ENCODE peak calls at places on chromosomes 3 and 15, in five cellular contexts. One of them, this sample, is unnamed.

GRCh38 chr3:13495921-13496723 is 16.0 kb downstream of the HDAC11 start:
- DNase-seq in sigmoid colon: peak; percentile 92
- DNase-seq in EL: peak; percentile 79
- DNase-seq in HFF-Myc: peak; percentile 69
- DNase-seq in stimulated activated naive CD4-positive, alpha-beta T cell: peak; percentile 62
- DNase-seq in this sample: peak; percentile 79

GRCh38 chr15:41858756-41859155 is 20.1 kb downstream of the PLA2G4B start:
- DNase-seq in sigmoid colon: no peak
- DNase-seq in EL: no peak
- DNase-seq in HFF-Myc: no peak
- DNase-seq in stimulated activated naive CD4-positive, alpha-beta T cell: no peak
- DNase-seq in this sample: no peak

GRCh38 chr3:23017800-23018199 is 185.3 kb upstream of the UBE2E2 start:
- DNase-seq in sigmoid colon: no peak
- DNase-seq in EL: peak; percentile 81
- DNase-seq in HFF-Myc: no peak
- DNase-seq in stimulated activated naive CD4-positive, alpha-beta T cell: no peak
- DNase-seq in this sample: peak; percentile 3

GRCh38 chr15:68258684-68259083 is 18.9 kb upstream of the FEM1B start:
- DNase-seq in sigmoid colon: peak; percentile 75
- DNase-seq in EL: no peak
- DNase-seq in HFF-Myc: no peak
- DNase-seq in stimulated activated naive CD4-positive, alpha-beta T cell: peak; percentile 22
- DNase-seq in this sample: no peak

GRCh38 chr3:135878501-135878900 is 87.0 kb upstream of the PPP2R3A start:
- DNase-seq in sigmoid colon: no peak
- DNase-seq in EL: no peak
- DNase-seq in HFF-Myc: no peak
- DNase-seq in stimulated activated naive CD4-positive, alpha-beta T cell: no peak
- DNase-seq in this sample: no peak

GRCh38 chr3:105062853-105063252 is 303.9 kb upstream of the ALCAM start:
- DNase-seq in sigmoid colon: no peak
- DNase-seq in EL: no peak
- DNase-seq in HFF-Myc: no peak
- DNase-seq in stimulated activated naive CD4-positive, alpha-beta T cell: no peak
- DNase-seq in this sample: no peak

GRCh38 chr15:41603941-41604660 is 45.1 kb downstream of the TYRO3 start:
- DNase-seq in sigmoid colon: peak; percentile 81
- DNase-seq in EL: peak; percentile 84
- DNase-seq in HFF-Myc: no peak
- DNase-seq in stimulated activated naive CD4-positive, alpha-beta T cell: peak; percentile 58
- DNase-seq in this sample: peak; percentile 87

GRCh38 chr15:89400121-89400996 is 65.7 kb upstream of the POLG start:
- DNase-seq in sigmoid colon: no peak
- DNase-seq in EL: peak; percentile 10
- DNase-seq in HFF-Myc: no peak
- DNase-seq in stimulated activated naive CD4-positive, alpha-beta T cell: no peak
- DNase-seq in this sample: no peak

GRCh38 chr3:14141602-14142315 is 16.9 kb downstream of the TMEM43 start:
- DNase-seq in sigmoid colon: no peak
- DNase-seq in EL: no peak
- DNase-seq in HFF-Myc: no peak
- DNase-seq in stimulated activated naive CD4-positive, alpha-beta T cell: no peak
- DNase-seq in this sample: no peak

GRCh38 chr3:184423567-184423966 is 43.7 kb downstream of the CHRD start:
- DNase-seq in sigmoid colon: no peak
- DNase-seq in EL: no peak
- DNase-seq in HFF-Myc: no peak
- DNase-seq in stimulated activated naive CD4-positive, alpha-beta T cell: no peak
- DNase-seq in this sample: no peak

GRCh38 chr3:115581347-115582135 is 41.8 kb upstream of the GAP43 start:
- DNase-seq in sigmoid colon: no peak
- DNase-seq in EL: peak; percentile 4
- DNase-seq in HFF-Myc: no peak
- DNase-seq in stimulated activated naive CD4-positive, alpha-beta T cell: no peak
- DNase-seq in this sample: no peak

GRCh38 chr3:142445816-142446254 is 2.0 kb downstream of the XRN1 start:
- DNase-seq in sigmoid colon: no peak
- DNase-seq in EL: peak; percentile 33
- DNase-seq in HFF-Myc: no peak
- DNase-seq in stimulated activated naive CD4-positive, alpha-beta T cell: no peak
- DNase-seq in this sample: peak; percentile 17

GRCh38 chr3:40258555-40258954 is 51.0 kb upstream of the EIF1B start:
- DNase-seq in sigmoid colon: no peak
- DNase-seq in EL: peak; percentile 79
- DNase-seq in HFF-Myc: no peak
- DNase-seq in stimulated activated naive CD4-positive, alpha-beta T cell: no peak
- DNase-seq in this sample: peak; percentile 63

GRCh38 chr15:73760777-73761329 is 7.7 kb upstream of the INSYN1 start:
- DNase-seq in sigmoid colon: no peak
- DNase-seq in EL: no peak
- DNase-seq in HFF-Myc: no peak
- DNase-seq in stimulated activated naive CD4-positive, alpha-beta T cell: no peak
- DNase-seq in this sample: no peak

GRCh38 chr15:38074029-38074428 is 139.6 kb downstream of the TMCO5A start:
- DNase-seq in sigmoid colon: no peak
- DNase-seq in EL: peak; percentile 31
- DNase-seq in HFF-Myc: no peak
- DNase-seq in stimulated activated naive CD4-positive, alpha-beta T cell: no peak
- DNase-seq in this sample: no peak

GRCh38 chr3:37396731-37397130 is 222.3 kb upstream of the LRRFIP2 start:
- DNase-seq in sigmoid colon: peak; percentile 78
- DNase-seq in EL: no peak
- DNase-seq in HFF-Myc: no peak
- DNase-seq in stimulated activated naive CD4-positive, alpha-beta T cell: no peak
- DNase-seq in this sample: no peak

GRCh38 chr3:60309539-60310268 is 941.5 kb downstream of the FHIT start:
- DNase-seq in sigmoid colon: no peak
- DNase-seq in EL: no peak
- DNase-seq in HFF-Myc: no peak
- DNase-seq in stimulated activated naive CD4-positive, alpha-beta T cell: no peak
- DNase-seq in this sample: no peak

GRCh38 chr3:52196977-52197376 is 983 bp upstream of the ALAS1 start:
- DNase-seq in sigmoid colon: no peak
- DNase-seq in EL: no peak
- DNase-seq in HFF-Myc: no peak
- DNase-seq in stimulated activated naive CD4-positive, alpha-beta T cell: no peak
- DNase-seq in this sample: no peak

GRCh38 chr15:83430436-83430835 is 16.7 kb upstream of the SH3GL3 start:
- DNase-seq in sigmoid colon: no peak
- DNase-seq in EL: no peak
- DNase-seq in HFF-Myc: no peak
- DNase-seq in stimulated activated naive CD4-positive, alpha-beta T cell: no peak
- DNase-seq in this sample: no peak

GRCh38 chr15:42130246-42130986 is 26.0 kb downstream of the PLA2G4F start:
- DNase-seq in sigmoid colon: no peak
- DNase-seq in EL: no peak
- DNase-seq in HFF-Myc: no peak
- DNase-seq in stimulated activated naive CD4-positive, alpha-beta T cell: no peak
- DNase-seq in this sample: no peak

GRCh38 chr3:170346481-170347125 is 10.9 kb upstream of the SKIL start:
- DNase-seq in sigmoid colon: no peak
- DNase-seq in EL: peak; percentile 76
- DNase-seq in HFF-Myc: no peak
- DNase-seq in stimulated activated naive CD4-positive, alpha-beta T cell: no peak
- DNase-seq in this sample: peak; percentile 71

GRCh38 chr15:52784799-52785671 is 5.1 kb downstream of the ONECUT1 start:
- DNase-seq in sigmoid colon: no peak
- DNase-seq in EL: no peak
- DNase-seq in HFF-Myc: no peak
- DNase-seq in stimulated activated naive CD4-positive, alpha-beta T cell: no peak
- DNase-seq in this sample: no peak

GRCh38 chr3:152380048-152380447 is 111.3 kb downstream of the MBNL1 start:
- DNase-seq in sigmoid colon: no peak
- DNase-seq in EL: no peak
- DNase-seq in HFF-Myc: no peak
- DNase-seq in stimulated activated naive CD4-positive, alpha-beta T cell: no peak
- DNase-seq in this sample: no peak

GRCh38 chr15:45199136-45199810 is 11.5 kb upstream of the SHF start:
- DNase-seq in sigmoid colon: no peak
- DNase-seq in EL: peak; percentile 29
- DNase-seq in HFF-Myc: no peak
- DNase-seq in stimulated activated naive CD4-positive, alpha-beta T cell: peak; percentile 63
- DNase-seq in this sample: no peak

GRCh38 chr3:159635047-159635641 is 353.5 kb upstream of the IL12A start:
- DNase-seq in sigmoid colon: no peak
- DNase-seq in EL: peak; percentile 65
- DNase-seq in HFF-Myc: no peak
- DNase-seq in stimulated activated naive CD4-positive, alpha-beta T cell: no peak
- DNase-seq in this sample: peak; percentile 35